ENCODE peak calls at places on chromosomes 2 and 18, in five cellular contexts. One of them, this sample, is unnamed.

GRCh38 chr2:184835081-184835728 is 236.9 kb downstream of the ZNF804A start:
- DNase-seq in GM10248: no peak
- DNase-seq in GM20000: no peak
- DNase-seq in OCI-LY7: no peak
- DNase-seq in fibroblast of lung: peak; percentile 3
- DNase-seq in this sample: no peak

GRCh38 chr2:20027260-20027677 is 14.8 kb upstream of the MATN3 start:
- DNase-seq in GM10248: no peak
- DNase-seq in GM20000: no peak
- DNase-seq in OCI-LY7: no peak
- DNase-seq in fibroblast of lung: no peak
- DNase-seq in this sample: no peak

GRCh38 chr2:70795164-70795995 is 4.9 kb upstream of the FIGLA start:
- DNase-seq in GM10248: no peak
- DNase-seq in GM20000: no peak
- DNase-seq in OCI-LY7: no peak
- DNase-seq in fibroblast of lung: no peak
- DNase-seq in this sample: no peak

GRCh38 chr2:241576293-241576654 is 17.7 kb downstream of the BOK start:
- DNase-seq in GM10248: no peak
- DNase-seq in GM20000: no peak
- DNase-seq in OCI-LY7: no peak
- DNase-seq in fibroblast of lung: no peak
- DNase-seq in this sample: no peak

GRCh38 chr2:85266424-85267041 is 61.3 kb downstream of the TGOLN2 start:
- DNase-seq in GM10248: peak; percentile 78
- DNase-seq in GM20000: peak; percentile 77
- DNase-seq in OCI-LY7: peak; percentile 78
- DNase-seq in fibroblast of lung: peak; percentile 40
- DNase-seq in this sample: peak; percentile 76

GRCh38 chr2:25814681-25815080 is 63.6 kb downstream of the ASXL2 start:
- DNase-seq in GM10248: no peak
- DNase-seq in GM20000: no peak
- DNase-seq in OCI-LY7: no peak
- DNase-seq in fibroblast of lung: peak; percentile 38
- DNase-seq in this sample: no peak

GRCh38 chr2:234464291-234464645 is 32.6 kb downstream of the ARL4C start:
- DNase-seq in GM10248: no peak
- DNase-seq in GM20000: no peak
- DNase-seq in OCI-LY7: no peak
- DNase-seq in fibroblast of lung: no peak
- DNase-seq in this sample: no peak

GRCh38 chr2:9163306-9164111 is 43.1 kb upstream of the ASAP2 start:
- DNase-seq in GM10248: no peak
- DNase-seq in GM20000: no peak
- DNase-seq in OCI-LY7: no peak
- DNase-seq in fibroblast of lung: peak; percentile 79
- DNase-seq in this sample: no peak

GRCh38 chr2:43553341-43553855 is 42.4 kb downstream of the THADA start:
- DNase-seq in GM10248: no peak
- DNase-seq in GM20000: no peak
- DNase-seq in OCI-LY7: no peak
- DNase-seq in fibroblast of lung: no peak
- DNase-seq in this sample: no peak

GRCh38 chr2:204024503-204024902 is 87.9 kb downstream of the ICOS start:
- DNase-seq in GM10248: no peak
- DNase-seq in GM20000: no peak
- DNase-seq in OCI-LY7: peak; percentile 68
- DNase-seq in fibroblast of lung: peak; percentile 33
- DNase-seq in this sample: no peak

GRCh38 chr2:101868525-101868924 is 123.2 kb upstream of the IL1R2 start:
- DNase-seq in GM10248: no peak
- DNase-seq in GM20000: no peak
- DNase-seq in OCI-LY7: no peak
- DNase-seq in fibroblast of lung: no peak
- DNase-seq in this sample: no peak

GRCh38 chr2:112055110-112055832 is at the start of gene TMEM87B:
- DNase-seq in GM10248: peak; percentile 95
- DNase-seq in GM20000: peak; percentile 97
- DNase-seq in OCI-LY7: peak; percentile 94
- DNase-seq in fibroblast of lung: peak; percentile 97
- DNase-seq in this sample: peak; percentile 97

GRCh38 chr2:120109186-120110061 is 96.5 kb downstream of the EPB41L5 start:
- DNase-seq in GM10248: peak; percentile 28
- DNase-seq in GM20000: peak; percentile 23
- DNase-seq in OCI-LY7: peak; percentile 68
- DNase-seq in fibroblast of lung: peak; percentile 40
- DNase-seq in this sample: peak; percentile 39

GRCh38 chr18:56661414-56662101 is 10.4 kb downstream of the WDR7 start:
- DNase-seq in GM10248: no peak
- DNase-seq in GM20000: no peak
- DNase-seq in OCI-LY7: no peak
- DNase-seq in fibroblast of lung: peak; percentile 13
- DNase-seq in this sample: no peak

GRCh38 chr18:47999801-48000248 is 69.4 kb upstream of the SMAD2 start:
- DNase-seq in GM10248: no peak
- DNase-seq in GM20000: no peak
- DNase-seq in OCI-LY7: no peak
- DNase-seq in fibroblast of lung: no peak
- DNase-seq in this sample: no peak

GRCh38 chr2:26463252-26464207 is 14.4 kb downstream of the OTOF start:
- DNase-seq in GM10248: no peak
- DNase-seq in GM20000: no peak
- DNase-seq in OCI-LY7: no peak
- DNase-seq in fibroblast of lung: peak; percentile 9
- DNase-seq in this sample: no peak

GRCh38 chr2:2332381-2332780 is 1.3 kb upstream of the MYT1L start:
- DNase-seq in GM10248: no peak
- DNase-seq in GM20000: no peak
- DNase-seq in OCI-LY7: no peak
- DNase-seq in fibroblast of lung: no peak
- DNase-seq in this sample: no peak

GRCh38 chr18:24656044-24656443 is 195.6 kb downstream of the HRH4 start:
- DNase-seq in GM10248: no peak
- DNase-seq in GM20000: no peak
- DNase-seq in OCI-LY7: no peak
- DNase-seq in fibroblast of lung: no peak
- DNase-seq in this sample: no peak

GRCh38 chr2:73267008-73267407 is 17.3 kb downstream of the FBXO41 start:
- DNase-seq in GM10248: no peak
- DNase-seq in GM20000: no peak
- DNase-seq in OCI-LY7: no peak
- DNase-seq in fibroblast of lung: no peak
- DNase-seq in this sample: no peak

GRCh38 chr2:73268368-73268830 is 15.9 kb downstream of the FBXO41 start:
- DNase-seq in GM10248: no peak
- DNase-seq in GM20000: peak; percentile 49
- DNase-seq in OCI-LY7: no peak
- DNase-seq in fibroblast of lung: no peak
- DNase-seq in this sample: no peak

GRCh38 chr2:73269686-73270465 is 14.4 kb downstream of the FBXO41 start:
- DNase-seq in GM10248: no peak
- DNase-seq in GM20000: no peak
- DNase-seq in OCI-LY7: no peak
- DNase-seq in fibroblast of lung: no peak
- DNase-seq in this sample: no peak

GRCh38 chr2:73266061-73266891 is 18.0 kb downstream of the FBXO41 start:
- DNase-seq in GM10248: no peak
- DNase-seq in GM20000: no peak
- DNase-seq in OCI-LY7: no peak
- DNase-seq in fibroblast of lung: peak; percentile 44
- DNase-seq in this sample: no peak

DNA sequence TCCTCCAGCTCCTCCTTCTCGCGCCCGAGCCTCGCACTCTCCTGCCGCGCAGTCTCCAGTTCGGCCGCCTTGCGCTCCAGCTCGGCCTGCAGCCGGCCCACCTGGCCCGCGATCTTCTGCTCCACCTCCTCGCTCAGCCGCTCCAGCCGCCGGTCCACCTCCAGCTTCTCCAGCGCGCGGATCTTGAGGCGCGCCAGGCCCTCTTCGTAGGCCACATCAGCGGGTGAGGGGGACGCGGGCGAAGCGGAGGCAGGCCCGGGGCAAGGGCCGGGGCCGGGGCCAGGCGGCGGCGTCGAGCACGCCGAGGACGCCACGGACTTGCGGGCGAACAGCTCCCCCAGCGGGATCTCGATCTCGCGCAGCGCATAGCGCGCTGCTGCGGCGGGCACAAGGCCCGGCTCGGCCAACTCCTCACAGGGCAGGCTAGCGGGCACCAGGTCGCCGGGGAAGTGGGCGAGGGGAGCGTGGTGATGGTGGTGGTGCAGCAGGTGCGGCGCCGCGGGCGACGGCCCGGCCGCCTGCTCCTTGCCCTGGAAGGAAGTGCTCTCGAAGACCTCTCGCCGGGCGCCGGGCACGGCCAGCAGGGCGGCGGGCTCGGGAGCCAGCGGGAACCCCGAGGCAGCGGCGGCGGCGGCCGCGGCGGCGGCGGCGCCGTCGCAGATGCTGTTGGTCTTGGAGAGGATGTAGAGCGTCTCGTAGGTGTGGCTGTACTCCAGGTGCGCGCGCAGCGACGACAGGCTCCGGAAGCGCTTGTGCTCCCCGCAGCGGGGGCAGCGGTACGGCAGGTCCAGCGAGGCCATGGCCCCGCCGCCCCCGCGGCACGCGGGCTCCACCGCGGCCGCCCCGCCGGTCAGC is 15.2 kb downstream of the FBXO41 start:
- DNase-seq in GM10248: peak; percentile 91
- DNase-seq in GM20000: peak; percentile 98
- DNase-seq in OCI-LY7: peak; percentile 68
- DNase-seq in fibroblast of lung: peak; percentile 32
- DNase-seq in this sample: peak; percentile 96
- TF ChIP-seq CTCF in GM10248: no peak
- TF ChIP-seq CTCF in GM20000: no peak
- TF ChIP-seq CTCF in OCI-LY7: no peak
- TF ChIP-seq CTCF in fibroblast of lung: no peak
- TF ChIP-seq CTCF in this sample: peak; percentile 26

GRCh38 chr2:160223560-160223959 is 23.5 kb upstream of the ITGB6 start:
- DNase-seq in GM10248: no peak
- DNase-seq in GM20000: no peak
- DNase-seq in OCI-LY7: no peak
- DNase-seq in fibroblast of lung: no peak
- DNase-seq in this sample: no peak

GRCh38 chr2:160222546-160223281 is 22.6 kb upstream of the ITGB6 start:
- DNase-seq in GM10248: no peak
- DNase-seq in GM20000: no peak
- DNase-seq in OCI-LY7: no peak
- DNase-seq in fibroblast of lung: no peak
- DNase-seq in this sample: no peak

GRCh38 chr2:160220001-160220400 is 19.9 kb upstream of the ITGB6 start:
- DNase-seq in GM10248: no peak
- DNase-seq in GM20000: no peak
- DNase-seq in OCI-LY7: no peak
- DNase-seq in fibroblast of lung: no peak
- DNase-seq in this sample: no peak

GRCh38 chr2:160221391-160222276 is 21.6 kb upstream of the ITGB6 start:
- DNase-seq in GM10248: no peak
- DNase-seq in GM20000: no peak
- DNase-seq in OCI-LY7: no peak
- DNase-seq in fibroblast of lung: peak; percentile 73
- DNase-seq in this sample: no peak

GRCh38 chr2:160220545-160221009 is 20.5 kb upstream of the ITGB6 start:
- DNase-seq in GM10248: no peak
- DNase-seq in GM20000: no peak
- DNase-seq in OCI-LY7: no peak
- DNase-seq in fibroblast of lung: no peak
- DNase-seq in this sample: no peak
- TF ChIP-seq CTCF in GM10248: no peak
- TF ChIP-seq CTCF in GM20000: no peak
- TF ChIP-seq CTCF in OCI-LY7: no peak
- TF ChIP-seq CTCF in fibroblast of lung: no peak
- TF ChIP-seq CTCF in this sample: no peak

GRCh38 chr18:77478619-77479018 is 229.0 kb downstream of the GALR1 start:
- DNase-seq in GM10248: no peak
- DNase-seq in GM20000: no peak
- DNase-seq in OCI-LY7: no peak
- DNase-seq in fibroblast of lung: no peak
- DNase-seq in this sample: no peak
- TF ChIP-seq CTCF in GM10248: peak; percentile 1
- TF ChIP-seq CTCF in GM20000: no peak
- TF ChIP-seq CTCF in OCI-LY7: no peak
- TF ChIP-seq CTCF in fibroblast of lung: no peak
- TF ChIP-seq CTCF in this sample: no peak

GRCh38 chr2:61690078-61690477 is 151.9 kb upstream of the XPO1 start:
- DNase-seq in GM10248: no peak
- DNase-seq in GM20000: no peak
- DNase-seq in OCI-LY7: no peak
- DNase-seq in fibroblast of lung: no peak
- DNase-seq in this sample: no peak

GRCh38 chr2:61700465-61700864 is 153.4 kb downstream of the FAM161A start:
- DNase-seq in GM10248: no peak
- DNase-seq in GM20000: no peak
- DNase-seq in OCI-LY7: no peak
- DNase-seq in fibroblast of lung: no peak
- DNase-seq in this sample: no peak

GRCh38 chr2:61689526-61689925 is 151.4 kb upstream of the XPO1 start:
- DNase-seq in GM10248: no peak
- DNase-seq in GM20000: no peak
- DNase-seq in OCI-LY7: no peak
- DNase-seq in fibroblast of lung: no peak
- DNase-seq in this sample: no peak

GRCh38 chr2:61688369-61689334 is 150.5 kb upstream of the XPO1 start:
- DNase-seq in GM10248: no peak
- DNase-seq in GM20000: no peak
- DNase-seq in OCI-LY7: no peak
- DNase-seq in fibroblast of lung: no peak
- DNase-seq in this sample: no peak

GRCh38 chr2:61694312-61695274 is 156.4 kb upstream of the XPO1 start:
- DNase-seq in GM10248: peak; percentile 95
- DNase-seq in GM20000: peak; percentile 91
- DNase-seq in OCI-LY7: peak; percentile 94
- DNase-seq in fibroblast of lung: peak; percentile 82
- DNase-seq in this sample: peak; percentile 91
- TF ChIP-seq CTCF in GM10248: peak; percentile 66
- TF ChIP-seq CTCF in GM20000: peak; percentile 71
- TF ChIP-seq CTCF in OCI-LY7: peak; percentile 80
- TF ChIP-seq CTCF in fibroblast of lung: peak; percentile 47
- TF ChIP-seq CTCF in this sample: peak; percentile 61

GRCh38 chr2:121182520-121182919 is 102.5 kb downstream of the TFCP2L1 start:
- DNase-seq in GM10248: no peak
- DNase-seq in GM20000: no peak
- DNase-seq in OCI-LY7: no peak
- DNase-seq in fibroblast of lung: no peak
- DNase-seq in this sample: no peak
- TF ChIP-seq CTCF in GM10248: no peak
- TF ChIP-seq CTCF in GM20000: no peak
- TF ChIP-seq CTCF in OCI-LY7: no peak
- TF ChIP-seq CTCF in fibroblast of lung: no peak
- TF ChIP-seq CTCF in this sample: no peak